ENCODE peak calls at places on chromosomes 2 and 18, in six cellular contexts. X is iris pigment epithelial cell, S is posterior vena cava, J is upper lobe of right lung, Q is T-cell, W is GM23248. C is an unnamed sample.

GRCh38 chr2:5766051-5766450 is 73.9 kb downstream of the SOX11 start:
- DNase-seq in X (peak), S (no peak), J (no peak), Q (no peak), W (no peak), C (no peak)

GRCh38 chr2:226020179-226020578 is 620.7 kb downstream of the NYAP2 start:
- DNase-seq in X (peak), S (no peak), J (no peak), Q (no peak), W (peak), C (no peak)

GRCh38 chr2:157806426-157806825 is 69.7 kb downstream of the ACVR1 start:
- DNase-seq in X (no peak), S (no peak), J (no peak), Q (no peak), W (no peak), C (no peak)

GRCh38 chr2:239107936-239108335 is 260.1 kb downstream of the TWIST2 start:
- DNase-seq in X (no peak), S (no peak), J (no peak), Q (no peak), W (no peak), C (no peak)

GRCh38 chr2:58851598-58851997 is 610.5 kb upstream of the FANCL start:
- DNase-seq in X (no peak), S (no peak), J (no peak), Q (no peak), W (peak), C (no peak)

GRCh38 chr2:100643459-100643858 is 80.7 kb downstream of the PDCL3 start:
- DNase-seq in X (no peak), S (no peak), J (no peak), Q (no peak), W (no peak), C (no peak)

GRCh38 chr2:71933467-71934319 is 214.0 kb downstream of the CYP26B1 start:
- DNase-seq in X (peak), S (peak), J (peak), Q (no peak), W (peak), C (no peak)

GRCh38 chr2:65024149-65024829 is 31.9 kb upstream of the CEP68 start:
- DNase-seq in X (peak), S (no peak), J (no peak), Q (no peak), W (peak), C (no peak)

GRCh38 chr2:127072380-127072779 is 34.6 kb downstream of the BIN1 start:
- DNase-seq in X (no peak), S (no peak), J (no peak), Q (no peak), W (no peak), C (no peak)

GRCh38 chr2:6524678-6525367 is 340.9 kb downstream of the CMPK2 start:
- DNase-seq in X (no peak), S (no peak), J (no peak), Q (no peak), W (no peak), C (no peak)

GRCh38 chr2:191321861-191322662 is 76.9 kb downstream of the MYO1B start:
- DNase-seq in X (peak), S (no peak), J (no peak), Q (peak), W (peak), C (peak)

GRCh38 chr18:13178976-13179375 is 39.6 kb upstream of the LDLRAD4 start:
- DNase-seq in X (peak), S (no peak), J (no peak), Q (no peak), W (no peak), C (no peak)

GRCh38 chr2:27799646-27800010 is 28.1 kb downstream of the MRPL33 start:
- DNase-seq in X (no peak), S (peak), J (no peak), Q (no peak), W (peak), C (no peak)

GRCh38 chr2:181780159-181781081 is 100.1 kb upstream of the NEUROD1 start:
- DNase-seq in X (no peak), S (no peak), J (no peak), Q (no peak), W (no peak), C (no peak)

GRCh38 chr2:218125095-218125494 is 733 bp upstream of the CXCR2 start:
- DNase-seq in X (no peak), S (no peak), J (no peak), Q (no peak), W (no peak), C (no peak)

GRCh38 chr2:201880620-201881381 is 74.5 kb downstream of the CDK15 start:
- DNase-seq in X (peak), S (peak), J (no peak), Q (no peak), W (peak), C (peak)

GRCh38 chr2:129212337-129212958 is 767.0 kb upstream of the RAB6C start:
- DNase-seq in X (no peak), S (no peak), J (no peak), Q (no peak), W (no peak), C (no peak)

GRCh38 chr2:100104718-100105677 is 37.4 kb downstream of the AFF3 start:
- DNase-seq in X (no peak), S (no peak), J (peak), Q (no peak), W (peak), C (no peak)

GRCh38 chr2:100178085-100178788 is 35.8 kb upstream of the AFF3 start:
- DNase-seq in X (peak), S (no peak), J (no peak), Q (no peak), W (peak), C (no peak)

GRCh38 chr2:241686322-241686648 is 330 bp downstream of the DTYMK start:
- DNase-seq in X (no peak), S (no peak), J (no peak), Q (no peak), W (no peak), C (no peak)

GRCh38 chr2:240387669-240388358 is 47.6 kb upstream of the GPC1 start:
- DNase-seq in X (peak), S (peak), J (no peak), Q (no peak), W (peak), C (no peak)

GRCh38 chr2:290090-290722 is 2.3 kb upstream of the ALKAL2 start:
- DNase-seq in X (peak), S (peak), J (peak), Q (peak), W (peak), C (no peak)

GRCh38 chr2:110784047-110784631 is 51.8 kb downstream of the ACOXL start:
- DNase-seq in X (no peak), S (no peak), J (no peak), Q (no peak), W (no peak), C (no peak)

GRCh38 chr2:100119235-100119634 is 23.2 kb downstream of the AFF3 start:
- DNase-seq in X (no peak), S (no peak), J (no peak), Q (no peak), W (no peak), C (no peak)

GRCh38 chr2:218229239-218229638 is 12.2 kb downstream of the ARPC2 start:
- DNase-seq in X (peak), S (no peak), J (no peak), Q (peak), W (peak), C (peak)

GRCh38 chr18:54926593-54927297 is 32.5 kb downstream of the CCDC68 start:
- DNase-seq in X (peak), S (no peak), J (no peak), Q (no peak), W (peak), C (no peak)

GRCh38 chr2:174059875-174060226 is 94.7 kb upstream of the SP3 start:
- DNase-seq in X (peak), S (no peak), J (no peak), Q (no peak), W (peak), C (no peak)

GRCh38 chr2:10911291-10912075 is at the start of gene KCNF1:
- DNase-seq in X (peak), S (no peak), J (peak), Q (no peak), W (peak), C (no peak)

GRCh38 chr2:135742307-135742838 is 718 bp downstream of the UBXN4 start:
- DNase-seq in X (peak), S (no peak), J (peak), Q (peak), W (peak), C (peak)

GRCh38 chr2:7745369-7745768 is 828.2 kb downstream of the RNF144A start:
- DNase-seq in X (no peak), S (no peak), J (no peak), Q (no peak), W (peak), C (no peak)